ENCODE peak calls at places on chromosomes 2 and 18, in four cellular contexts. U, I, Z and H are unnamed samples.

GRCh38 chr2:178943745-178944144 is 106.2 kb downstream of the CCDC141 start:
- DNase-seq in U (no peak), I (no peak), Z (no peak), H (no peak)

GRCh38 chr2:168114021-168114420 is 133.4 kb downstream of the STK39 start:
- DNase-seq in U (no peak), I (no peak), Z (no peak), H (no peak)

GRCh38 chr2:106566050-106566449 is 78.9 kb downstream of the CD8B2 start:
- DNase-seq in U (no peak), I (no peak), Z (no peak), H (no peak)

GRCh38 chr18:50507120-50507590 is 52.7 kb upstream of the MAPK4 start:
- DNase-seq in U (peak; percentile 66), I (peak; percentile 40), Z (no peak), H (no peak)

GRCh38 chr2:32946314-32947075 is at the start of gene LTBP1:
- DNase-seq in U (peak; percentile 75), I (peak; percentile 69), Z (peak; percentile 50), H (peak; percentile 82)

GRCh38 chr18:10232062-10232461 is 222.4 kb upstream of the APCDD1 start:
- DNase-seq in U (no peak), I (peak; percentile 45), Z (no peak), H (no peak)

GRCh38 chr2:28638102-28638501 is 113.5 kb upstream of the PPP1CB start:
- DNase-seq in U (peak; percentile 16), I (no peak), Z (no peak), H (peak; percentile 21)

GRCh38 chr2:66888791-66889631 is 454.1 kb downstream of the MEIS1 start:
- DNase-seq in U (no peak), I (no peak), Z (no peak), H (peak; percentile 68)

GRCh38 chr2:119694994-119695521 is 16.1 kb downstream of the TMEM177 start:
- DNase-seq in U (no peak), I (peak; percentile 31), Z (no peak), H (no peak)

GRCh38 chr2:37671013-37671815 is at the start of gene CDC42EP3:
- DNase-seq in U (peak; percentile 83), I (no peak), Z (peak; percentile 68), H (peak; percentile 67)

GRCh38 chr18:47594063-47594462 is 336.4 kb downstream of the SMAD2 start:
- DNase-seq in U (no peak), I (peak; percentile 59), Z (no peak), H (no peak)

GRCh38 chr2:65024149-65024829 is 31.9 kb upstream of the CEP68 start:
- DNase-seq in U (no peak), I (no peak), Z (no peak), H (no peak)

GRCh38 chr2:127829845-127830246 is 18.9 kb upstream of the WDR33 start:
- DNase-seq in U (no peak), I (no peak), Z (peak; percentile 57), H (peak; percentile 34)

GRCh38 chr2:239269959-239270358 is 130.9 kb downstream of the HDAC4 start:
- DNase-seq in U (no peak), I (no peak), Z (no peak), H (no peak)

GRCh38 chr2:189635353-189635752 is 25.9 kb upstream of the ASNSD1 start:
- DNase-seq in U (no peak), I (no peak), Z (no peak), H (no peak)

GRCh38 chr2:101753207-101753616 is 55.7 kb downstream of the MAP4K4 start:
- DNase-seq in U (no peak), I (no peak), Z (no peak), H (no peak)

GRCh38 chr18:70645971-70646370 is 357.1 kb downstream of the SOCS6 start:
- DNase-seq in U (no peak), I (no peak), Z (no peak), H (no peak)

GRCh38 chr2:168138369-168138768 is 109.0 kb downstream of the STK39 start:
- DNase-seq in U (no peak), I (no peak), Z (no peak), H (peak; percentile 28)

GRCh38 chr18:35131387-35132283 is 90.4 kb downstream of the MAPRE2 start:
- DNase-seq in U (no peak), I (peak; percentile 75), Z (no peak), H (no peak)

GRCh38 chr2:150052457-150052856 is 435.0 kb downstream of the RND3 start:
- DNase-seq in U (no peak), I (no peak), Z (no peak), H (no peak)

GRCh38 chr18:40485318-40485717 is 1469.7 kb upstream of the PIK3C3 start:
- DNase-seq in U (no peak), I (no peak), Z (no peak), H (no peak)

GRCh38 chr2:118846667-118847446 is 591 bp downstream of the EN1 start:
- DNase-seq in U (no peak), I (no peak), Z (no peak), H (no peak)

GRCh38 chr2:47015206-47015605 is 99.6 kb upstream of the MCFD2 start:
- DNase-seq in U (no peak), I (no peak), Z (no peak), H (no peak)

GRCh38 chr2:159230145-159230877 is 56.2 kb downstream of the WDSUB1 start:
- DNase-seq in U (no peak), I (peak; percentile 51), Z (no peak), H (no peak)

GRCh38 chr2:220224711-220225519 is 597.5 kb downstream of the SLC4A3 start:
- DNase-seq in U (no peak), I (no peak), Z (no peak), H (no peak)

GRCh38 chr2:15625344-15626036 is 33.8 kb downstream of the DDX1 start:
- DNase-seq in U (no peak), I (no peak), Z (no peak), H (no peak)

GRCh38 chr2:28338046-28338753 is 54.5 kb upstream of the FOSL2 start:
- DNase-seq in U (peak; percentile 82), I (no peak), Z (no peak), H (no peak)

GRCh38 chr2:25043241-25043867 is 1.5 kb downstream of the EFR3B start:
- DNase-seq in U (no peak), I (no peak), Z (peak; percentile 52), H (no peak)

GRCh38 chr18:59902180-59902992 is 2.6 kb downstream of the PMAIP1 start:
- DNase-seq in U (no peak), I (no peak), Z (no peak), H (no peak)

GRCh38 chr2:20468549-20469500 is 22.0 kb downstream of the RHOB start:
- DNase-seq in U (no peak), I (no peak), Z (no peak), H (no peak)

GRCh38 chr2:5959836-5960820 is 267.9 kb downstream of the SOX11 start:
- DNase-seq in U (no peak), I (no peak), Z (no peak), H (no peak)

GRCh38 chr2:118112771-118113334 is 24.6 kb downstream of the INSIG2 start:
- DNase-seq in U (no peak), I (no peak), Z (no peak), H (no peak)

GRCh38 chr2:120919771-120920437 is 184.2 kb downstream of the GLI2 start:
- DNase-seq in U (no peak), I (peak; percentile 56), Z (no peak), H (no peak)